ENCODE peak calls at places on chromosomes 3 and 15, in ten cellular contexts. One of them, this sample, is unnamed.

GRCh38 chr15:92565351-92566125 is 90.0 kb downstream of the FAM174B start:
- DNase-seq in NCI-H526: no peak
- DNase-seq in left cardiac atrium: no peak
- DNase-seq in effector CD4-positive, alpha-beta T cell: no peak
- DNase-seq in cerebellar nuclear complex: no peak
- DNase-seq in neural crest cell: no peak
- DNase-seq in IMR-90: no peak
- DNase-seq in choroid plexus epithelial cell: no peak
- DNase-seq in kidney: no peak
- DNase-seq in AG09309: no peak
- DNase-seq in this sample: no peak

GRCh38 chr3:196533260-196533681 is 18.1 kb upstream of the SMCO1 start:
- DNase-seq in NCI-H526: no peak
- DNase-seq in left cardiac atrium: no peak
- DNase-seq in effector CD4-positive, alpha-beta T cell: no peak
- DNase-seq in cerebellar nuclear complex: no peak
- DNase-seq in neural crest cell: no peak
- DNase-seq in IMR-90: no peak
- DNase-seq in choroid plexus epithelial cell: peak
- DNase-seq in kidney: no peak
- DNase-seq in AG09309: no peak
- DNase-seq in this sample: no peak

GRCh38 chr3:13871791-13872190 is 8.1 kb downstream of the WNT7A start:
- DNase-seq in NCI-H526: no peak
- DNase-seq in left cardiac atrium: no peak
- DNase-seq in effector CD4-positive, alpha-beta T cell: no peak
- DNase-seq in cerebellar nuclear complex: no peak
- DNase-seq in neural crest cell: no peak
- DNase-seq in IMR-90: no peak
- DNase-seq in choroid plexus epithelial cell: no peak
- DNase-seq in kidney: peak
- DNase-seq in AG09309: no peak
- DNase-seq in this sample: no peak

GRCh38 chr3:115436767-115437301 is 186.5 kb upstream of the GAP43 start:
- DNase-seq in NCI-H526: peak
- DNase-seq in left cardiac atrium: no peak
- DNase-seq in effector CD4-positive, alpha-beta T cell: no peak
- DNase-seq in cerebellar nuclear complex: no peak
- DNase-seq in neural crest cell: no peak
- DNase-seq in IMR-90: peak
- DNase-seq in choroid plexus epithelial cell: peak
- DNase-seq in kidney: no peak
- DNase-seq in AG09309: peak
- DNase-seq in this sample: peak

GRCh38 chr15:41647269-41647668 is 12.9 kb upstream of the MGA start:
- DNase-seq in NCI-H526: no peak
- DNase-seq in left cardiac atrium: no peak
- DNase-seq in effector CD4-positive, alpha-beta T cell: no peak
- DNase-seq in cerebellar nuclear complex: no peak
- DNase-seq in neural crest cell: no peak
- DNase-seq in IMR-90: no peak
- DNase-seq in choroid plexus epithelial cell: peak
- DNase-seq in kidney: no peak
- DNase-seq in AG09309: no peak
- DNase-seq in this sample: no peak

GRCh38 chr3:112293368-112294321 is at the start of gene SLC9C1:
- DNase-seq in NCI-H526: peak
- DNase-seq in left cardiac atrium: peak
- DNase-seq in effector CD4-positive, alpha-beta T cell: peak
- DNase-seq in cerebellar nuclear complex: no peak
- DNase-seq in neural crest cell: peak
- DNase-seq in IMR-90: peak
- DNase-seq in choroid plexus epithelial cell: peak
- DNase-seq in kidney: no peak
- DNase-seq in AG09309: peak
- DNase-seq in this sample: no peak

GRCh38 chr3:146524961-146525360 is 19.4 kb downstream of the PLSCR1 start:
- DNase-seq in NCI-H526: no peak
- DNase-seq in left cardiac atrium: no peak
- DNase-seq in effector CD4-positive, alpha-beta T cell: no peak
- DNase-seq in cerebellar nuclear complex: no peak
- DNase-seq in neural crest cell: no peak
- DNase-seq in IMR-90: no peak
- DNase-seq in choroid plexus epithelial cell: no peak
- DNase-seq in kidney: no peak
- DNase-seq in AG09309: no peak
- DNase-seq in this sample: no peak

GRCh38 chr3:16596352-16597032 is 8.7 kb downstream of the DAZL start:
- DNase-seq in NCI-H526: no peak
- DNase-seq in left cardiac atrium: no peak
- DNase-seq in effector CD4-positive, alpha-beta T cell: no peak
- DNase-seq in cerebellar nuclear complex: no peak
- DNase-seq in neural crest cell: no peak
- DNase-seq in IMR-90: no peak
- DNase-seq in choroid plexus epithelial cell: no peak
- DNase-seq in kidney: no peak
- DNase-seq in AG09309: no peak
- DNase-seq in this sample: no peak

GRCh38 chr15:32786906-32787305 is 69.1 kb downstream of the GREM1 start:
- DNase-seq in NCI-H526: no peak
- DNase-seq in left cardiac atrium: no peak
- DNase-seq in effector CD4-positive, alpha-beta T cell: no peak
- DNase-seq in cerebellar nuclear complex: no peak
- DNase-seq in neural crest cell: no peak
- DNase-seq in IMR-90: no peak
- DNase-seq in choroid plexus epithelial cell: peak
- DNase-seq in kidney: no peak
- DNase-seq in AG09309: no peak
- DNase-seq in this sample: no peak

GRCh38 chr3:128011140-128011539 is 41.1 kb upstream of the SEC61A1 start:
- DNase-seq in NCI-H526: peak
- DNase-seq in left cardiac atrium: no peak
- DNase-seq in effector CD4-positive, alpha-beta T cell: no peak
- DNase-seq in cerebellar nuclear complex: no peak
- DNase-seq in neural crest cell: peak
- DNase-seq in IMR-90: peak
- DNase-seq in choroid plexus epithelial cell: peak
- DNase-seq in kidney: no peak
- DNase-seq in AG09309: no peak
- DNase-seq in this sample: peak

GRCh38 chr15:99955532-99955931 is 222.3 kb upstream of the LYSMD4 start:
- DNase-seq in NCI-H526: no peak
- DNase-seq in left cardiac atrium: no peak
- DNase-seq in effector CD4-positive, alpha-beta T cell: no peak
- DNase-seq in cerebellar nuclear complex: no peak
- DNase-seq in neural crest cell: no peak
- DNase-seq in IMR-90: no peak
- DNase-seq in choroid plexus epithelial cell: no peak
- DNase-seq in kidney: no peak
- DNase-seq in AG09309: no peak
- DNase-seq in this sample: no peak

GRCh38 chr3:196537319-196537984 is 22.3 kb upstream of the SMCO1 start:
- DNase-seq in NCI-H526: peak
- DNase-seq in left cardiac atrium: peak
- DNase-seq in effector CD4-positive, alpha-beta T cell: peak
- DNase-seq in cerebellar nuclear complex: no peak
- DNase-seq in neural crest cell: peak
- DNase-seq in IMR-90: peak
- DNase-seq in choroid plexus epithelial cell: peak
- DNase-seq in kidney: no peak
- DNase-seq in AG09309: no peak
- DNase-seq in this sample: no peak

GRCh38 chr3:53114412-53115074 is 15.7 kb downstream of the RFT1 start:
- DNase-seq in NCI-H526: no peak
- DNase-seq in left cardiac atrium: no peak
- DNase-seq in effector CD4-positive, alpha-beta T cell: no peak
- DNase-seq in cerebellar nuclear complex: no peak
- DNase-seq in neural crest cell: no peak
- DNase-seq in IMR-90: peak
- DNase-seq in choroid plexus epithelial cell: no peak
- DNase-seq in kidney: no peak
- DNase-seq in AG09309: no peak
- DNase-seq in this sample: no peak

GRCh38 chr3:107001635-107002034 is 375.6 kb upstream of the CCDC54 start:
- DNase-seq in NCI-H526: no peak
- DNase-seq in left cardiac atrium: no peak
- DNase-seq in effector CD4-positive, alpha-beta T cell: no peak
- DNase-seq in cerebellar nuclear complex: no peak
- DNase-seq in neural crest cell: no peak
- DNase-seq in IMR-90: peak
- DNase-seq in choroid plexus epithelial cell: no peak
- DNase-seq in kidney: no peak
- DNase-seq in AG09309: no peak
- DNase-seq in this sample: no peak

GRCh38 chr3:187936676-187937075 is 191.4 kb upstream of the BCL6 start:
- DNase-seq in NCI-H526: no peak
- DNase-seq in left cardiac atrium: no peak
- DNase-seq in effector CD4-positive, alpha-beta T cell: no peak
- DNase-seq in cerebellar nuclear complex: no peak
- DNase-seq in neural crest cell: no peak
- DNase-seq in IMR-90: no peak
- DNase-seq in choroid plexus epithelial cell: no peak
- DNase-seq in kidney: no peak
- DNase-seq in AG09309: no peak
- DNase-seq in this sample: no peak

GRCh38 chr3:11739123-11739522 is 95.4 kb upstream of the VGLL4 start:
- DNase-seq in NCI-H526: no peak
- DNase-seq in left cardiac atrium: no peak
- DNase-seq in effector CD4-positive, alpha-beta T cell: no peak
- DNase-seq in cerebellar nuclear complex: no peak
- DNase-seq in neural crest cell: no peak
- DNase-seq in IMR-90: no peak
- DNase-seq in choroid plexus epithelial cell: no peak
- DNase-seq in kidney: no peak
- DNase-seq in AG09309: no peak
- DNase-seq in this sample: no peak

GRCh38 chr15:101043911-101044624 is 124.9 kb downstream of the LRRK1 start:
- DNase-seq in NCI-H526: no peak
- DNase-seq in left cardiac atrium: no peak
- DNase-seq in effector CD4-positive, alpha-beta T cell: no peak
- DNase-seq in cerebellar nuclear complex: no peak
- DNase-seq in neural crest cell: no peak
- DNase-seq in IMR-90: no peak
- DNase-seq in choroid plexus epithelial cell: no peak
- DNase-seq in kidney: peak
- DNase-seq in AG09309: no peak
- DNase-seq in this sample: no peak

GRCh38 chr3:128598884-128599664 is 51.5 kb downstream of the RPN1 start:
- DNase-seq in NCI-H526: no peak
- DNase-seq in left cardiac atrium: no peak
- DNase-seq in effector CD4-positive, alpha-beta T cell: no peak
- DNase-seq in cerebellar nuclear complex: no peak
- DNase-seq in neural crest cell: no peak
- DNase-seq in IMR-90: peak
- DNase-seq in choroid plexus epithelial cell: no peak
- DNase-seq in kidney: no peak
- DNase-seq in AG09309: no peak
- DNase-seq in this sample: no peak

GRCh38 chr3:9595877-9596276 is 42.3 kb upstream of the LHFPL4 start:
- DNase-seq in NCI-H526: no peak
- DNase-seq in left cardiac atrium: no peak
- DNase-seq in effector CD4-positive, alpha-beta T cell: no peak
- DNase-seq in cerebellar nuclear complex: no peak
- DNase-seq in neural crest cell: no peak
- DNase-seq in IMR-90: no peak
- DNase-seq in choroid plexus epithelial cell: no peak
- DNase-seq in kidney: no peak
- DNase-seq in AG09309: no peak
- DNase-seq in this sample: no peak

GRCh38 chr15:84606653-84607120 is 5.9 kb downstream of the ZSCAN2 start:
- DNase-seq in NCI-H526: no peak
- DNase-seq in left cardiac atrium: no peak
- DNase-seq in effector CD4-positive, alpha-beta T cell: no peak
- DNase-seq in cerebellar nuclear complex: no peak
- DNase-seq in neural crest cell: no peak
- DNase-seq in IMR-90: no peak
- DNase-seq in choroid plexus epithelial cell: no peak
- DNase-seq in kidney: no peak
- DNase-seq in AG09309: no peak
- DNase-seq in this sample: no peak

GRCh38 chr3:113103588-113103987 is 107.8 kb upstream of the BOC start:
- DNase-seq in NCI-H526: no peak
- DNase-seq in left cardiac atrium: no peak
- DNase-seq in effector CD4-positive, alpha-beta T cell: no peak
- DNase-seq in cerebellar nuclear complex: no peak
- DNase-seq in neural crest cell: no peak
- DNase-seq in IMR-90: no peak
- DNase-seq in choroid plexus epithelial cell: no peak
- DNase-seq in kidney: no peak
- DNase-seq in AG09309: no peak
- DNase-seq in this sample: no peak

GRCh38 chr3:7630925-7631324 is 770.0 kb downstream of the GRM7 start:
- DNase-seq in NCI-H526: no peak
- DNase-seq in left cardiac atrium: peak
- DNase-seq in effector CD4-positive, alpha-beta T cell: no peak
- DNase-seq in cerebellar nuclear complex: no peak
- DNase-seq in neural crest cell: no peak
- DNase-seq in IMR-90: no peak
- DNase-seq in choroid plexus epithelial cell: peak
- DNase-seq in kidney: peak
- DNase-seq in AG09309: no peak
- DNase-seq in this sample: no peak

GRCh38 chr3:25962255-25962654 is 172.4 kb downstream of the OXSM start:
- DNase-seq in NCI-H526: peak
- DNase-seq in left cardiac atrium: no peak
- DNase-seq in effector CD4-positive, alpha-beta T cell: no peak
- DNase-seq in cerebellar nuclear complex: no peak
- DNase-seq in neural crest cell: no peak
- DNase-seq in IMR-90: no peak
- DNase-seq in choroid plexus epithelial cell: no peak
- DNase-seq in kidney: no peak
- DNase-seq in AG09309: no peak
- DNase-seq in this sample: no peak

GRCh38 chr3:179726075-179726742 is 73.4 kb downstream of the USP13 start:
- DNase-seq in NCI-H526: no peak
- DNase-seq in left cardiac atrium: no peak
- DNase-seq in effector CD4-positive, alpha-beta T cell: no peak
- DNase-seq in cerebellar nuclear complex: no peak
- DNase-seq in neural crest cell: no peak
- DNase-seq in IMR-90: no peak
- DNase-seq in choroid plexus epithelial cell: no peak
- DNase-seq in kidney: no peak
- DNase-seq in AG09309: no peak
- DNase-seq in this sample: no peak

GRCh38 chr3:85977615-85978338 is 1013.2 kb downstream of the VGLL3 start:
- DNase-seq in NCI-H526: no peak
- DNase-seq in left cardiac atrium: no peak
- DNase-seq in effector CD4-positive, alpha-beta T cell: no peak
- DNase-seq in cerebellar nuclear complex: no peak
- DNase-seq in neural crest cell: no peak
- DNase-seq in IMR-90: no peak
- DNase-seq in choroid plexus epithelial cell: no peak
- DNase-seq in kidney: no peak
- DNase-seq in AG09309: no peak
- DNase-seq in this sample: no peak

This sample was measured in 8988T.